ENCODE peak calls at places on chromosomes 4 and X, in seven cellular contexts. T, O, K, V, W, D and M are unnamed samples.
A peak's percentile ranks its signal among the peaks of the same experiment; 100 is the strongest.

GRCh38 chrX:149937881-149938426 is 337 bp downstream of the EOLA2 start:
- DNase-seq in T (no peak), O (no peak), K (peak; percentile 87), V (peak; percentile 21), W (no peak), D (no peak), M (peak; percentile 19)

GRCh38 chr4:10342866-10343265 is 114.4 kb downstream of the ZNF518B start:
- DNase-seq in T (no peak), O (no peak), K (no peak), V (no peak), W (no peak), D (no peak), M (no peak)

GRCh38 chr4:41537267-41537890 is 578 bp upstream of the LIMCH1 start:
- DNase-seq in T (no peak), O (no peak), K (no peak), V (no peak), W (no peak), D (no peak), M (no peak)

GRCh38 chr4:98663226-98664006 is 5.0 kb upstream of the TSPAN5 start:
- DNase-seq in T (peak; percentile 77), O (peak; percentile 66), K (no peak), V (no peak), W (peak; percentile 58), D (no peak), M (peak; percentile 21)

GRCh38 chr4:155208258-155209054 is at the start of gene NPY2R:
- DNase-seq in T (no peak), O (no peak), K (peak; percentile 67), V (peak; percentile 58), W (no peak), D (no peak), M (peak; percentile 7)

GRCh38 chrX:130393451-130394074 is 8.1 kb upstream of the GPR119 start:
- DNase-seq in T (peak; percentile 7), O (no peak), K (no peak), V (peak; percentile 23), W (no peak), D (peak; percentile 20), M (peak; percentile 16)

GRCh38 chrX:151268836-151269235 is 92.5 kb downstream of the GPR50 start:
- DNase-seq in T (no peak), O (no peak), K (no peak), V (no peak), W (no peak), D (no peak), M (no peak)

GRCh38 chr4:79913581-79913980 is 159.4 kb downstream of the ANTXR2 start:
- DNase-seq in T (no peak), O (no peak), K (no peak), V (no peak), W (no peak), D (no peak), M (no peak)

GRCh38 chr4:153027879-153028278 is 91.8 kb downstream of the FHDC1 start:
- DNase-seq in T (no peak), O (no peak), K (no peak), V (no peak), W (no peak), D (no peak), M (no peak)

GRCh38 chrX:41300758-41301437 is 33.1 kb upstream of the DDX3X start:
- DNase-seq in T (no peak), O (no peak), K (no peak), V (no peak), W (no peak), D (no peak), M (no peak)

GRCh38 chrX:37371578-37371981 is 22.4 kb downstream of the PRRG1 start:
- DNase-seq in T (no peak), O (no peak), K (no peak), V (no peak), W (no peak), D (no peak), M (no peak)

GRCh38 chr4:98653890-98654867 is 4.2 kb downstream of the TSPAN5 start:
- DNase-seq in T (no peak), O (no peak), K (no peak), V (no peak), W (no peak), D (no peak), M (no peak)

GRCh38 chr4:146256328-146256727 is 42.0 kb downstream of the REELD1 start:
- DNase-seq in T (no peak), O (no peak), K (no peak), V (no peak), W (no peak), D (no peak), M (no peak)

GRCh38 chrX:69137371-69137881 is 27.8 kb downstream of the PJA1 start:
- DNase-seq in T (no peak), O (no peak), K (peak; percentile 80), V (no peak), W (no peak), D (no peak), M (no peak)

GRCh38 chr4:175459571-175459970 is 352.5 kb downstream of the GPM6A start:
- DNase-seq in T (no peak), O (no peak), K (no peak), V (no peak), W (no peak), D (no peak), M (no peak)

GRCh38 chr4:110586137-110586850 is 36.6 kb downstream of the PITX2 start:
- DNase-seq in T (peak; percentile 41), O (no peak), K (no peak), V (no peak), W (no peak), D (peak; percentile 12), M (no peak)

GRCh38 chrX:152640039-152640818 is 2.5 kb downstream of the GABRQ start:
- DNase-seq in T (no peak), O (no peak), K (no peak), V (no peak), W (no peak), D (no peak), M (no peak)

GRCh38 chr4:176443117-176443516 is 123.4 kb downstream of the SPCS3 start:
- DNase-seq in T (no peak), O (no peak), K (no peak), V (no peak), W (no peak), D (no peak), M (no peak)

GRCh38 chr4:184529283-184529682 is 54.9 kb upstream of the IRF2 start:
- DNase-seq in T (no peak), O (no peak), K (no peak), V (no peak), W (no peak), D (no peak), M (no peak)

GRCh38 chrX:41250867-41251266 is 83.1 kb upstream of the DDX3X start:
- DNase-seq in T (no peak), O (no peak), K (no peak), V (no peak), W (no peak), D (no peak), M (no peak)

GRCh38 chr4:55169352-55169959 is 44.1 kb upstream of the KDR start:
- DNase-seq in T (no peak), O (no peak), K (no peak), V (no peak), W (no peak), D (no peak), M (no peak)

GRCh38 chrX:153460826-153461225 is 9.6 kb downstream of the HAUS7 start:
- DNase-seq in T (peak; percentile 69), O (peak; percentile 48), K (peak; percentile 77), V (peak; percentile 49), W (no peak), D (no peak), M (peak; percentile 31)

GRCh38 chr4:185254434-185254833 is 45.0 kb downstream of the SNX25 start:
- DNase-seq in T (no peak), O (no peak), K (no peak), V (no peak), W (no peak), D (no peak), M (no peak)

GRCh38 chr4:71186566-71187398 is 152.0 kb upstream of the SLC4A4 start:
- DNase-seq in T (peak; percentile 59), O (peak; percentile 20), K (peak; percentile 67), V (peak; percentile 57), W (no peak), D (no peak), M (peak; percentile 74)

GRCh38 chr4:84403656-84404055 is 95.4 kb downstream of the NKX6-1 start:
- DNase-seq in T (no peak), O (no peak), K (no peak), V (no peak), W (no peak), D (no peak), M (no peak)

GRCh38 chr4:113908829-113909228 is 70.6 kb downstream of the ARSJ start:
- DNase-seq in T (no peak), O (no peak), K (no peak), V (no peak), W (no peak), D (no peak), M (no peak)

GRCh38 chr4:139709660-139710059 is 44.0 kb downstream of the MGST2 start:
- DNase-seq in T (no peak), O (no peak), K (no peak), V (no peak), W (no peak), D (no peak), M (no peak)

GRCh38 chr4:84821064-84821463 is 145.4 kb downstream of the WDFY3 start:
- DNase-seq in T (no peak), O (no peak), K (no peak), V (no peak), W (no peak), D (no peak), M (no peak)

GRCh38 chrX:55452825-55453124 is 848 bp downstream of the MAGEH1 start:
- DNase-seq in T (no peak), O (no peak), K (no peak), V (no peak), W (no peak), D (no peak), M (no peak)

GRCh38 chr4:58301384-58301783 is 1191.2 kb upstream of the IGFBP7 start:
- DNase-seq in T (no peak), O (no peak), K (no peak), V (no peak), W (no peak), D (no peak), M (no peak)

GRCh38 chr4:86249074-86249473 is 110.8 kb downstream of the MAPK10 start:
- DNase-seq in T (no peak), O (no peak), K (no peak), V (no peak), W (no peak), D (no peak), M (no peak)

GRCh38 chr4:150828159-150828558 is 186.9 kb downstream of the LRBA start:
- DNase-seq in T (peak; percentile 55), O (peak; percentile 40), K (no peak), V (no peak), W (peak; percentile 13), D (no peak), M (peak; percentile 25)

GRCh38 chr4:3176625-3177229 is 72.2 kb upstream of the MSANTD1 start:
- DNase-seq in T (no peak), O (no peak), K (no peak), V (no peak), W (no peak), D (no peak), M (no peak)

GRCh38 chr4:1614854-1615595 is 69.1 kb downstream of the FAM53A start:
- DNase-seq in T (no peak), O (no peak), K (peak; percentile 72), V (no peak), W (no peak), D (no peak), M (peak; percentile 17)

GRCh38 chr4:108336076-108336475 is 167.3 kb upstream of the LEF1 start:
- DNase-seq in T (no peak), O (no peak), K (no peak), V (no peak), W (no peak), D (no peak), M (no peak)

GRCh38 chr4:161936625-161937133 is 227.1 kb downstream of the FSTL5 start:
- DNase-seq in T (no peak), O (no peak), K (no peak), V (no peak), W (no peak), D (no peak), M (no peak)

GRCh38 chr4:53622739-53623151 is 31.5 kb upstream of the LNX1 start:
- DNase-seq in T (no peak), O (no peak), K (no peak), V (no peak), W (no peak), D (no peak), M (no peak)

GRCh38 chr4:65242156-65242846 is 428.0 kb downstream of the EPHA5 start:
- DNase-seq in T (no peak), O (no peak), K (peak; percentile 50), V (no peak), W (no peak), D (no peak), M (no peak)